ENCODE peak calls at places on chromosomes 16 and 17, in ten cellular contexts. P is lower leg skin; C is BE2C; A is AG09319; Q is kidney epithelial cell; T is breast epithelium; D is retinal pigment epithelial cell; E is WTC11; Y is CD4-positive, alpha-beta T cell; G is A549. V is an unnamed sample.

GRCh38 chr17:8922451-8922850 is 43.1 kb downstream of the PIK3R5 start:
- DNase-seq in E (no peak), D (no peak), Q (peak; percentile 74), C (no peak), T (no peak), A (peak; percentile 74), Y (no peak), P (no peak), G (no peak), V (no peak)

GRCh38 chr17:59877965-59878364 is 14.8 kb downstream of the TUBD1 start:
- DNase-seq in T (no peak), P (no peak), D (no peak), Y (no peak), E (no peak), Q (no peak), C (no peak), G (no peak), A (no peak), V (no peak)

GRCh38 chr17:43140396-43141332 is 15.5 kb upstream of the BRCA1 start:
- DNase-seq in G (no peak), D (no peak), T (no peak), E (no peak), A (no peak), P (no peak), Q (no peak), C (no peak), Y (no peak), V (no peak)

GRCh38 chr16:31869511-31870201 is 4.0 kb upstream of the ZNF267 start:
- DNase-seq in Y (peak; percentile 60), E (no peak), D (no peak), A (no peak), T (no peak), G (no peak), P (peak; percentile 82), Q (peak; percentile 74), C (no peak), V (peak; percentile 31)

GRCh38 chr17:15456972-15457722 is 10.3 kb downstream of the CDRT4 start:
- DNase-seq in D (peak; percentile 62), Q (no peak), G (no peak), C (no peak), Y (no peak), T (peak; percentile 70), P (peak; percentile 66), A (peak; percentile 90), E (no peak), V (no peak)

GRCh38 chr17:1907818-1908698 is 78.3 kb downstream of the RPA1 start:
- DNase-seq in T (no peak), C (no peak), Y (peak; percentile 3), G (no peak), D (peak; percentile 34), E (peak; percentile 54), A (no peak), Q (no peak), P (no peak), V (peak; percentile 66)

GRCh38 chr17:9529033-9529748 is 46.4 kb downstream of the STX8 start:
- DNase-seq in D (no peak), E (no peak), G (peak; percentile 21), Y (no peak), P (no peak), A (no peak), T (no peak), Q (no peak), C (no peak), V (no peak)

GRCh38 chr16:7321661-7322060 is 11.0 kb upstream of the RBFOX1 start:
- DNase-seq in G (no peak), P (no peak), Y (no peak), C (no peak), T (no peak), A (no peak), D (no peak), E (no peak), Q (no peak), V (peak; percentile 40)

GRCh38 chr17:8125196-8125946 is 1.5 kb upstream of the HES7 start:
- DNase-seq in Q (no peak), G (peak; percentile 84), E (peak; percentile 86), P (peak; percentile 85), D (no peak), A (no peak), Y (peak; percentile 80), T (peak; percentile 91), C (peak; percentile 67), V (peak; percentile 88)

GRCh38 chr16:3999479-3999868 is 116.8 kb downstream of the ADCY9 start:
- DNase-seq in Y (no peak), Q (no peak), E (peak; percentile 35), C (no peak), G (no peak), A (peak; percentile 71), P (no peak), D (peak; percentile 86), T (no peak), V (no peak)

GRCh38 chr16:60074378-60074777 is 1340.3 kb upstream of the GOT2 start:
- DNase-seq in P (no peak), E (no peak), T (no peak), Y (no peak), D (no peak), C (no peak), Q (no peak), G (no peak), A (no peak), V (no peak)

GRCh38 chr17:64216385-64217248 is 46.4 kb downstream of the TEX2 start:
- DNase-seq in E (peak; percentile 46), T (no peak), D (peak; percentile 39), Q (no peak), G (no peak), Y (no peak), P (no peak), A (no peak), C (peak; percentile 40), V (peak; percentile 78)
- TF ChIP-seq CTCF in E (no peak), T (no peak), D (peak; percentile 38), Q (no peak), G (no peak), Y (no peak), P (no peak), A (no peak), C (peak; percentile 32), V (peak; percentile 39)

DNA sequence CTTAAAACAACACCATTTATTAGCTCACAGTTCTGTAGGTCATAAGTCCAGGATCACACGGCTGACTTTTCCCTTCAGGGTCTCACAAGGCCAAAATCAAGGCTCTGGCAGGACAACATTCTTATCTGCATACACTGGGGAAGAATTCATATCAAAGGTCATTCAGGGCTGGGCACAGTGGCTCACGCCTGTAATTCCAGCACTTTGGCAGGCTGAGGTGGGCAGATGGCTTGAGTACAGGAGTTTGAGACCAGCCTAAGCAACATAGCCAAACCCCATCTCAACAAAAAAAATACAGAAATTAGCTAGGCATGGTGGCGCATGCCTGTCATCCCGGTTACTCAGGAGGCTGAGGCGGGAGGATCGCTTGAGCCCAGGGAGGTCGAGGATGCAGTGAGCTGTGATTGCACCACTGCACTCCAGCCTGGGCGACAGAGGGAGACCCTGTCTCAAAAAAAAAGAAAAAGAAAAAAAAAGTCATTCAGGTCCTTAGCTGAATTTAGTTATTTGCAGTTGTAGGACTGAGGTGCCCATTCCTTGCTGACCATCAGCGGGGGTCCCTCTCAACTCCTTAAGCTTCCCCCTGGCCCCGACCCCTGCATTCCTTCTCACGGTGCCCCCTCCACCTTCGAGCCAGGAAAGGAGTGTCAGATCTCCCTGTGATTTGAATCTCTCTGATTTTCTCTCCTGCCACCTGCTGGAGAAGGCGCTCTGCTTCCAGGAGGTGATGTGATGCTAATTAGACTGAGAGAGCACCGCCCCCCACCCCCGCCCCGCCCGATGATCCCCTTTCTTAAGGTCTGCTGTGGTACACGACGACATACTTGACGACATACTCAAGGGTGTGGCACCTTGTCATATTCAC is 91.8 kb upstream of the CLEC18A start:
- DNase-seq in T (no peak), A (no peak), Q (no peak), C (no peak), E (peak; percentile 77), G (peak; percentile 57), P (no peak), D (no peak), Y (no peak), V (peak; percentile 83)
- TF ChIP-seq CTCF in T (no peak), A (peak; percentile 10), Q (peak; percentile 52), C (peak; percentile 33), E (no peak), G (peak; percentile 64), P (peak; percentile 44), D (peak; percentile 53), Y (no peak), V (peak; percentile 69)

DNA sequence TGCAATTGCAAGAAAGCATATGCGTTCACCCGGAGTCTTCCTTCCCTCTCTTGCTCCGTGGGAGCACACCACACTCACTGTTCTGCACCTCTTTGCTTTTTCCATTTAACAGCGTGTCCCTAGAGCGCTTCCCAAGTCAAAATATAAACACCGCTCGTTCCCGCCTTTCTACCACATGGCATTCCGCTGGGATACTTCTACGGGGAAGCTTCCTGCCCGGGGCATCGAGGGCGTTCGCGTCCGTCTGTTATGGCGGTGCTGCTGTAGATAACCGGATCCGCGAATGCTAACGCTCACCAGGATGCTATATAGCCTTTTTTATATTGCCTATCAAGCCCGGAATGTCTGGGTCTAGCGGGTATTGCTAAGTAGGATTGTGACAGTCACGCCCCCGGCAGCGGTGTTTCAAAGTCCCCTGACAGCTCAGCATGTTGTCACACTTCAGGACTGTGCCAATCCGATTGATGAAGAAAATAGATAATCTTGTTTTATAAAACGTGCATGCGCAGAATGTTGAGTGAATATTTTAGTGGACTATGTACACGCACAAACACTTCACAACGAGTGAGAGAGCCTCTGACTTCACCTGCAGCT is 31.0 kb downstream of the CCDC40 start:
- DNase-seq in E (no peak), Q (no peak), A (no peak), C (no peak), Y (no peak), P (no peak), D (no peak), T (no peak), G (no peak), V (no peak)
- TF ChIP-seq CTCF in E (no peak), Q (no peak), A (no peak), C (no peak), Y (no peak), P (no peak), D (no peak), T (no peak), G (no peak), V (no peak)

GRCh38 chr17:45164734-45165269 is 3.1 kb downstream of the HEXIM2 start:
- DNase-seq in C (no peak), T (no peak), D (no peak), Y (no peak), P (no peak), A (no peak), Q (no peak), G (no peak), E (no peak), V (no peak)

GRCh38 chr17:45156242-45156641 is 5.4 kb upstream of the HEXIM2 start:
- DNase-seq in A (no peak), Q (no peak), G (no peak), T (no peak), D (no peak), E (no peak), C (no peak), P (no peak), Y (no peak), V (no peak)

GRCh38 chr17:45161288-45162021 is at the start of gene HEXIM2:
- DNase-seq in C (peak; percentile 96), A (peak; percentile 100), P (peak; percentile 100), D (peak; percentile 100), G (peak; percentile 98), Q (peak; percentile 96), T (peak; percentile 98), E (peak; percentile 98), Y (peak; percentile 96), V (peak; percentile 100)

GRCh38 chr17:45162022-45162687 is 480 bp downstream of the HEXIM2 start:
- DNase-seq in G (no peak), Q (no peak), T (no peak), E (no peak), P (no peak), D (no peak), C (no peak), A (no peak), Y (no peak), V (no peak)

GRCh38 chr17:45160505-45161287 is 979 bp upstream of the HEXIM2 start:
- DNase-seq in Q (no peak), P (peak; percentile 56), G (peak; percentile 68), C (peak; percentile 88), D (no peak), E (peak; percentile 89), A (no peak), T (peak; percentile 69), Y (peak; percentile 59), V (peak; percentile 95)
- TF ChIP-seq CTCF in Q (peak; percentile 17), P (no peak), G (peak; percentile 22), C (peak; percentile 20), D (peak; percentile 23), E (no peak), A (peak; percentile 13), T (no peak), Y (no peak), V (peak; percentile 57)